ENCODE peak calls at places on chromosomes 7 and 10, in ten cellular contexts. One of them, this sample, is unnamed.

GRCh38 chr7:33892945-33893344 is 12.4 kb upstream of the BMPER start:
- DNase-seq in astrocyte of the spinal cord: no peak
- DNase-seq in ureter: no peak
- DNase-seq in left lobe of liver: no peak
- DNase-seq in fibroblast of lung: no peak
- DNase-seq in naive thymus-derived CD8-positive, alpha-beta T cell: no peak
- DNase-seq in NCI-H1417: no peak
- DNase-seq in kidney tubule cell: no peak
- DNase-seq in GM23338: no peak
- DNase-seq in NCI-H1092: no peak
- DNase-seq in this sample: no peak

GRCh38 chr7:23462846-23463245 is 7.4 kb downstream of the IGF2BP3 start:
- DNase-seq in NCI-H1092: no peak
- DNase-seq in astrocyte of the spinal cord: peak
- DNase-seq in ureter: no peak
- DNase-seq in fibroblast of lung: peak
- DNase-seq in GM23338: peak
- DNase-seq in kidney tubule cell: peak
- DNase-seq in left lobe of liver: no peak
- DNase-seq in naive thymus-derived CD8-positive, alpha-beta T cell: no peak
- DNase-seq in NCI-H1417: peak
- DNase-seq in this sample: no peak

GRCh38 chr7:98541101-98541500 is 76.0 kb upstream of the NPTX2 start:
- DNase-seq in ureter: no peak
- DNase-seq in NCI-H1417: no peak
- DNase-seq in fibroblast of lung: no peak
- DNase-seq in NCI-H1092: no peak
- DNase-seq in GM23338: no peak
- DNase-seq in kidney tubule cell: no peak
- DNase-seq in astrocyte of the spinal cord: no peak
- DNase-seq in left lobe of liver: no peak
- DNase-seq in naive thymus-derived CD8-positive, alpha-beta T cell: no peak
- DNase-seq in this sample: no peak

GRCh38 chr7:155316427-155317113 is 18.9 kb downstream of the INSIG1 start:
- DNase-seq in fibroblast of lung: no peak
- DNase-seq in NCI-H1092: no peak
- DNase-seq in naive thymus-derived CD8-positive, alpha-beta T cell: no peak
- DNase-seq in NCI-H1417: no peak
- DNase-seq in astrocyte of the spinal cord: no peak
- DNase-seq in left lobe of liver: no peak
- DNase-seq in kidney tubule cell: no peak
- DNase-seq in GM23338: no peak
- DNase-seq in ureter: no peak
- DNase-seq in this sample: no peak

GRCh38 chr10:72783290-72783689 is 91.3 kb downstream of the MCU start:
- DNase-seq in NCI-H1417: no peak
- DNase-seq in fibroblast of lung: no peak
- DNase-seq in GM23338: no peak
- DNase-seq in astrocyte of the spinal cord: no peak
- DNase-seq in left lobe of liver: no peak
- DNase-seq in kidney tubule cell: peak
- DNase-seq in ureter: no peak
- DNase-seq in NCI-H1092: no peak
- DNase-seq in naive thymus-derived CD8-positive, alpha-beta T cell: no peak
- DNase-seq in this sample: no peak

GRCh38 chr10:94500063-94500462 is 45.5 kb upstream of the HELLS start:
- DNase-seq in fibroblast of lung: peak
- DNase-seq in kidney tubule cell: no peak
- DNase-seq in NCI-H1092: no peak
- DNase-seq in astrocyte of the spinal cord: peak
- DNase-seq in NCI-H1417: peak
- DNase-seq in left lobe of liver: no peak
- DNase-seq in naive thymus-derived CD8-positive, alpha-beta T cell: no peak
- DNase-seq in ureter: no peak
- DNase-seq in GM23338: peak
- DNase-seq in this sample: no peak

GRCh38 chr10:68446179-68446578 is 25.6 kb downstream of the DNA2 start:
- DNase-seq in GM23338: no peak
- DNase-seq in kidney tubule cell: no peak
- DNase-seq in naive thymus-derived CD8-positive, alpha-beta T cell: no peak
- DNase-seq in NCI-H1092: no peak
- DNase-seq in NCI-H1417: no peak
- DNase-seq in fibroblast of lung: no peak
- DNase-seq in ureter: no peak
- DNase-seq in left lobe of liver: no peak
- DNase-seq in astrocyte of the spinal cord: no peak
- DNase-seq in this sample: no peak

GRCh38 chr10:21954132-21954531 is 49.4 kb downstream of the DNAJC1 start:
- DNase-seq in kidney tubule cell: no peak
- DNase-seq in GM23338: no peak
- DNase-seq in naive thymus-derived CD8-positive, alpha-beta T cell: no peak
- DNase-seq in fibroblast of lung: no peak
- DNase-seq in left lobe of liver: no peak
- DNase-seq in NCI-H1417: no peak
- DNase-seq in astrocyte of the spinal cord: no peak
- DNase-seq in NCI-H1092: no peak
- DNase-seq in ureter: no peak
- DNase-seq in this sample: no peak

GRCh38 chr7:44325181-44325671 is at the start of gene CAMK2B:
- DNase-seq in GM23338: peak
- DNase-seq in left lobe of liver: no peak
- DNase-seq in kidney tubule cell: no peak
- DNase-seq in NCI-H1417: peak
- DNase-seq in NCI-H1092: peak
- DNase-seq in ureter: no peak
- DNase-seq in naive thymus-derived CD8-positive, alpha-beta T cell: no peak
- DNase-seq in fibroblast of lung: no peak
- DNase-seq in astrocyte of the spinal cord: no peak
- DNase-seq in this sample: peak

GRCh38 chr10:80090120-80090519 is 11.7 kb downstream of the TMEM254 start:
- DNase-seq in NCI-H1092: peak
- DNase-seq in fibroblast of lung: no peak
- DNase-seq in GM23338: no peak
- DNase-seq in astrocyte of the spinal cord: no peak
- DNase-seq in left lobe of liver: no peak
- DNase-seq in ureter: no peak
- DNase-seq in NCI-H1417: peak
- DNase-seq in kidney tubule cell: no peak
- DNase-seq in naive thymus-derived CD8-positive, alpha-beta T cell: no peak
- DNase-seq in this sample: peak

GRCh38 chr10:110368002-110368401 is 63.3 kb upstream of the SMNDC1 start:
- DNase-seq in NCI-H1417: no peak
- DNase-seq in GM23338: no peak
- DNase-seq in naive thymus-derived CD8-positive, alpha-beta T cell: no peak
- DNase-seq in left lobe of liver: no peak
- DNase-seq in fibroblast of lung: no peak
- DNase-seq in NCI-H1092: no peak
- DNase-seq in kidney tubule cell: peak
- DNase-seq in ureter: no peak
- DNase-seq in astrocyte of the spinal cord: peak
- DNase-seq in this sample: no peak

GRCh38 chr10:16986406-16987128 is 143.0 kb downstream of the CUBN start:
- DNase-seq in NCI-H1092: no peak
- DNase-seq in kidney tubule cell: peak
- DNase-seq in left lobe of liver: no peak
- DNase-seq in NCI-H1417: no peak
- DNase-seq in ureter: no peak
- DNase-seq in naive thymus-derived CD8-positive, alpha-beta T cell: no peak
- DNase-seq in astrocyte of the spinal cord: peak
- DNase-seq in fibroblast of lung: peak
- DNase-seq in GM23338: no peak
- DNase-seq in this sample: no peak

GRCh38 chr7:75727881-75728592 is 10.7 kb downstream of the HIP1 start:
- DNase-seq in NCI-H1417: peak
- DNase-seq in kidney tubule cell: peak
- DNase-seq in naive thymus-derived CD8-positive, alpha-beta T cell: no peak
- DNase-seq in GM23338: peak
- DNase-seq in astrocyte of the spinal cord: peak
- DNase-seq in left lobe of liver: no peak
- DNase-seq in fibroblast of lung: no peak
- DNase-seq in NCI-H1092: peak
- DNase-seq in ureter: peak
- DNase-seq in this sample: peak

GRCh38 chr10:60937784-60938654 is 6.0 kb downstream of the RHOBTB1 start:
- DNase-seq in GM23338: no peak
- DNase-seq in NCI-H1092: no peak
- DNase-seq in NCI-H1417: no peak
- DNase-seq in naive thymus-derived CD8-positive, alpha-beta T cell: no peak
- DNase-seq in left lobe of liver: no peak
- DNase-seq in astrocyte of the spinal cord: peak
- DNase-seq in kidney tubule cell: peak
- DNase-seq in fibroblast of lung: peak
- DNase-seq in ureter: no peak
- DNase-seq in this sample: no peak

GRCh38 chr7:142413280-142414000 is 155.6 kb upstream of the PRSS58 start:
- DNase-seq in fibroblast of lung: no peak
- DNase-seq in naive thymus-derived CD8-positive, alpha-beta T cell: no peak
- DNase-seq in NCI-H1417: no peak
- DNase-seq in kidney tubule cell: no peak
- DNase-seq in GM23338: no peak
- DNase-seq in left lobe of liver: no peak
- DNase-seq in ureter: no peak
- DNase-seq in astrocyte of the spinal cord: no peak
- DNase-seq in NCI-H1092: no peak
- DNase-seq in this sample: no peak

GRCh38 chr10:48199580-48200377 is 74.7 kb downstream of the FRMPD2 start:
- DNase-seq in left lobe of liver: no peak
- DNase-seq in NCI-H1092: no peak
- DNase-seq in ureter: no peak
- DNase-seq in astrocyte of the spinal cord: peak
- DNase-seq in kidney tubule cell: peak
- DNase-seq in fibroblast of lung: peak
- DNase-seq in GM23338: no peak
- DNase-seq in NCI-H1417: no peak
- DNase-seq in naive thymus-derived CD8-positive, alpha-beta T cell: no peak
- DNase-seq in this sample: peak